ENCODE peak calls at places on chromosomes 11 and 22, in seven cellular contexts. R, G, E, K, H, C and W are unnamed samples.

GRCh38 chr11:17298302-17298701 is 21.8 kb downstream of the NUCB2 start:
- DNase-seq in R (no peak), H (no peak), K (no peak), G (no peak), E (no peak), C (no peak), W (no peak)

GRCh38 chr11:20156876-20157613 is 3.2 kb downstream of the DBX1 start:
- DNase-seq in K (no peak), G (peak; percentile 30), H (peak; percentile 48), R (no peak), C (no peak), E (no peak), W (no peak)

GRCh38 chr11:68127791-68128681 is 6.8 kb upstream of the CHKA start:
- DNase-seq in C (no peak), H (no peak), G (no peak), K (peak; percentile 90), R (no peak), E (no peak), W (peak; percentile 69)

GRCh38 chr22:38744981-38745380 is 10.8 kb downstream of the SUN2 start:
- DNase-seq in C (no peak), K (no peak), H (no peak), G (no peak), R (no peak), E (no peak), W (no peak)

GRCh38 chr11:67345949-67346819 is 7.2 kb downstream of the POLD4 start:
- DNase-seq in K (no peak), R (peak; percentile 36), C (peak; percentile 27), H (peak; percentile 91), G (no peak), E (no peak), W (no peak)

GRCh38 chr22:43127166-43127908 is 15.9 kb downstream of the MCAT start:
- DNase-seq in G (no peak), H (no peak), C (no peak), E (no peak), R (no peak), K (no peak), W (no peak)

GRCh38 chr11:94504689-94505293 is 7.5 kb upstream of the C11orf97 start:
- DNase-seq in C (peak; percentile 61), K (no peak), G (no peak), R (peak; percentile 25), E (peak; percentile 56), H (peak; percentile 65), W (peak; percentile 49)

GRCh38 chr11:48063424-48063978 is 83.1 kb downstream of the PTPRJ start:
- DNase-seq in K (no peak), R (no peak), E (no peak), G (no peak), C (peak; percentile 87), H (no peak), W (peak; percentile 87)

GRCh38 chr22:46418827-46419226 is 83.3 kb downstream of the TRMU start:
- DNase-seq in G (no peak), R (no peak), K (peak; percentile 37), H (peak; percentile 73), C (no peak), E (no peak), W (no peak)

GRCh38 chr11:100709233-100709999 is 22.3 kb downstream of the ARHGAP42 start:
- DNase-seq in C (peak; percentile 64), E (no peak), G (no peak), R (no peak), H (peak; percentile 58), K (no peak), W (no peak)

GRCh38 chr11:64539711-64540420 is 51.2 kb upstream of the SLC22A12 start:
- DNase-seq in R (no peak), G (no peak), C (no peak), H (no peak), K (peak; percentile 8), E (no peak), W (no peak)

GRCh38 chr22:19621372-19622060 is 92.8 kb upstream of the SEPTIN5 start:
- DNase-seq in K (peak; percentile 48), E (no peak), C (no peak), G (no peak), H (no peak), R (no peak), W (no peak)

GRCh38 chr11:26278354-26278753 is 53.6 kb upstream of the ANO3 start:
- DNase-seq in K (no peak), R (no peak), G (no peak), E (no peak), H (no peak), C (no peak), W (no peak)

GRCh38 chr22:44455151-44455962 is 42.7 kb downstream of the RTL6 start:
- DNase-seq in E (peak; percentile 63), C (no peak), H (no peak), K (peak; percentile 10), G (peak; percentile 46), R (no peak), W (no peak)

GRCh38 chr11:71454470-71455113 is 1.6 kb downstream of the NADSYN1 start:
- DNase-seq in E (peak; percentile 46), K (peak; percentile 22), C (no peak), G (no peak), H (peak; percentile 26), R (peak; percentile 6), W (no peak)

GRCh38 chr11:67280341-67280790 is 8.7 kb upstream of the ANKRD13D start:
- DNase-seq in E (no peak), C (no peak), H (no peak), R (no peak), K (peak; percentile 26), G (no peak), W (no peak)

GRCh38 chr22:47011131-47011854 is 248.8 kb downstream of the TBC1D22A start:
- DNase-seq in H (no peak), E (no peak), C (no peak), G (no peak), R (no peak), K (peak; percentile 48), W (no peak)

GRCh38 chr11:107385361-107385982 is 72.2 kb downstream of the CWF19L2 start:
- DNase-seq in C (peak; percentile 36), E (no peak), H (no peak), R (no peak), K (no peak), G (no peak), W (no peak)

GRCh38 chr11:882593-882992 is 28.0 kb downstream of the CHID1 start:
- DNase-seq in E (no peak), K (no peak), H (no peak), R (no peak), C (no peak), G (no peak), W (no peak)